ENCODE peak calls at places on chromosomes 4 and X, in six cellular contexts. I, R, Q, G, W and B are unnamed samples.
A peak's percentile ranks its signal among the peaks of the same experiment; 100 is the strongest.

GRCh38 chrX:46198858-46199257 is 346.4 kb downstream of the ZNF674 start:
- DNase-seq in I (no peak), W (no peak), R (no peak), G (no peak), Q (no peak), B (no peak)

GRCh38 chrX:21806691-21807090 is 32.7 kb upstream of the MBTPS2 start:
- DNase-seq in W (no peak), R (no peak), I (no peak), G (no peak), Q (no peak), B (no peak)

GRCh38 chr4:183098723-183099536 is at the start of gene WWC2:
- DNase-seq in W (peak; percentile 92), I (peak; percentile 91), R (peak; percentile 92), G (peak; percentile 90), Q (peak; percentile 95), B (peak; percentile 78)

GRCh38 chrX:49291615-49292337 is 11.7 kb upstream of the GAGE10 start:
- DNase-seq in I (peak; percentile 44), R (peak; percentile 86), G (peak; percentile 19), Q (peak; percentile 61), W (peak; percentile 60), B (peak; percentile 67)

GRCh38 chr4:3675251-3676115 is 90.7 kb upstream of the ADRA2C start:
- DNase-seq in W (no peak), I (peak; percentile 19), Q (peak; percentile 36), R (peak; percentile 6), G (no peak), B (no peak)

GRCh38 chr4:184347251-184348239 is 126.8 kb downstream of the IRF2 start:
- DNase-seq in Q (peak; percentile 74), W (no peak), R (peak; percentile 82), I (peak; percentile 73), G (peak; percentile 72), B (peak; percentile 77)

GRCh38 chr4:10983274-10983673 is 298.7 kb upstream of the CLNK start:
- DNase-seq in I (no peak), Q (no peak), R (no peak), G (no peak), W (no peak), B (no peak)

GRCh38 chr4:47668810-47669408 is 169.0 kb downstream of the CORIN start:
- DNase-seq in G (peak; percentile 38), Q (no peak), W (peak; percentile 43), R (peak; percentile 57), I (no peak), B (peak; percentile 26)

GRCh38 chr4:66048861-66049260 is 378.6 kb upstream of the EPHA5 start:
- DNase-seq in W (no peak), R (no peak), Q (no peak), G (no peak), I (no peak), B (no peak)

GRCh38 chr4:182507808-182508207 is 264.6 kb downstream of the TENM3 start:
- DNase-seq in I (no peak), W (no peak), Q (no peak), G (no peak), R (no peak), B (no peak)

GRCh38 chr4:104589264-104589868 is 94.7 kb upstream of the CXXC4 start:
- DNase-seq in G (no peak), I (no peak), Q (no peak), W (no peak), R (no peak), B (no peak)

GRCh38 chr4:9691221-9692065 is 90.0 kb upstream of the DRD5 start:
- DNase-seq in W (peak; percentile 94), Q (peak; percentile 98), G (peak; percentile 95), I (peak; percentile 97), R (peak; percentile 93), B (peak; percentile 97)

GRCh38 chrX:44415639-44416386 is 72.3 kb upstream of the EFHC2 start:
- DNase-seq in Q (no peak), G (peak; percentile 10), I (peak; percentile 36), W (no peak), R (no peak), B (peak; percentile 31)

GRCh38 chr4:22473268-22473667 is 42.6 kb downstream of the ADGRA3 start:
- DNase-seq in Q (no peak), I (no peak), R (no peak), G (no peak), W (no peak), B (no peak)

GRCh38 chr4:185209031-185209851 is at the start of gene SNX25:
- DNase-seq in Q (peak; percentile 92), I (peak; percentile 88), R (peak; percentile 91), G (peak; percentile 89), W (peak; percentile 94), B (peak; percentile 90)

GRCh38 chr4:153257966-153258365 is 53.7 kb downstream of the TRIM2 start:
- DNase-seq in Q (no peak), W (peak; percentile 54), R (no peak), G (no peak), I (no peak), B (no peak)

GRCh38 chr4:73707269-73707875 is 33.0 kb upstream of the CXCL8 start:
- DNase-seq in G (no peak), I (no peak), R (no peak), W (no peak), Q (peak; percentile 35), B (no peak)

GRCh38 chr4:113476800-113477199 is 284.7 kb downstream of the CAMK2D start:
- DNase-seq in G (no peak), Q (no peak), R (no peak), W (no peak), I (no peak), B (no peak)

GRCh38 chr4:153790962-153791551 is 2.2 kb upstream of the SFRP2 start:
- DNase-seq in W (peak; percentile 78), I (no peak), G (no peak), Q (peak; percentile 53), R (no peak), B (no peak)

GRCh38 chrX:13747836-13748235 is 13.3 kb downstream of the OFD1 start:
- DNase-seq in W (peak; percentile 27), I (no peak), R (peak; percentile 51), G (peak; percentile 54), Q (no peak), B (peak; percentile 40)

DNA sequence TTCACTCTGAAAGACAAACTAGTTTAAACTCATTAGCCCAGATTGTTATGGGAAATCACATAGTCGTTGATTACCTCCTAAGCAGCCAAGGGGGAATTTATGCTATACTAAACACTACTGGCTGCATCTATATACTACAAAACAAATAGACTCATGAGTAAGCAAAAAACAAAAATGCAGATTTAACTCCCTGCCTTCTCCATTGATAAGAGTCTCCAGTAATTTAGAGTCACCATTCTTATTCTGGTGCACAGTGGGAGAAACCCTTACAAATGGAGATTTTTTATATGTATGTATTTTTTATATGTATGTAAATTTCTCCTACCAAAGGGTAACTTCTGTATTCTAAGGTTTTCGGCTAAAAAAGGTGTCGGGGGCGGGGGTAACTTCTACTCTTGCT is 126.6 kb downstream of the PLS3 start:
- DNase-seq in R (no peak), Q (no peak), W (no peak), G (no peak), I (no peak), B (no peak)
- H3K27ac ChIP-seq in R (no peak overlapping the region), Q (no peak overlapping the region), W (no peak overlapping the region), G (no peak overlapping the region), I (no peak overlapping the region), B (no peak overlapping the region)

DNA sequence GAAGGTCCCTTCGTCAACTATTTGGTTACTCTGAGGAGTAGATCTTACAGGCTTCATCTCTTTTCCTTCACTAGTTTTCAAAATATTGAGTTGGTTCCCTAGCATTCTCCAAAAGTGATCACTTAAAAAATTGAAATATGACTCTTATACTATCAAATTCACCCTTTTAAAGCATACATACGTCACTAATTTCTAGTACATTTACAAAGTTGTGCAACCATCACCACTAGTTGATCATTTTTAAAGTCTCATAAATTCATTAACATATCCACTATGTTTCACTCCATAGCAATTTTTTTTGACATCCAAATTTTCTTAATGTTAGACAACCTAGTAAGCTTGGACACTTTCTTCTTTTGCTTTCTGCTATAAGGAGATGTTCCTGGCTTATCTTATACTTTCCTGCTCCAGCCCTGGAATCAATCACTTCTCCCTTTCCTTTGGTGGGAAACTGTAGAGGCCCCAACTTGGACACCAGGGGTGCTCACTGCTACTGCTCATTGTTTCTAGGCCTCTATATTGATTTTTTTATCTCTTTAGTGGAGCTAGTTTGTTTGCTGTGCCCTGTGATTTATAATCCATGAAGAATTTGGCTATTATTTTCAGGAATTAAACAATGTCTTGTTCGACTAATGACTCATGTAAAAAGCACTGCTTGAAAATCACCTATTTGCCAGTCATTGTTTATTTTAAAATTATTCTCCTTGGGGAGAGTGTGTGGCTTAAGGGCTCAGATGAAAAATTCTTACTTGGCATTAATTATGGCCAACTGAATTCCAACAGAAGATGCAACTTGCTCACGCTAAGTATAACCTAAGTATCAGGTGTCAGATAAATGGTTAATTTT is 4.0 kb upstream of the ZFX start:
- DNase-seq in Q (no peak), G (no peak), W (peak; percentile 42), R (no peak), I (no peak), B (no peak)
- TF ChIP-seq CTCF in Q (no peak), G (no peak), W (peak; percentile 36), R (no peak), I (no peak), B (no peak)

GRCh38 chrX:136747003-136747986 is 33.4 kb downstream of the ARHGEF6 start:
- DNase-seq in W (no peak), G (no peak), I (no peak), Q (no peak), R (no peak), B (no peak)

GRCh38 chrX:136745215-136746173 is 35.2 kb downstream of the ARHGEF6 start:
- DNase-seq in W (no peak), I (no peak), R (peak; percentile 51), G (no peak), Q (no peak), B (no peak)

GRCh38 chrX:136738049-136738729 is 42.5 kb downstream of the ARHGEF6 start:
- DNase-seq in W (no peak), I (no peak), G (no peak), R (no peak), Q (no peak), B (no peak)

GRCh38 chrX:136742721-136743379 is 37.9 kb downstream of the ARHGEF6 start:
- DNase-seq in Q (no peak), I (no peak), W (peak; percentile 25), G (no peak), R (peak; percentile 26), B (no peak)
- H3K4me1 ChIP-seq in Q (peaks cover 33% of the 10 kb centered on the region), I (peaks cover 30% of the 10 kb centered on the region), W (no peaks in the 10 kb centered on the region), G (no peaks in the 10 kb centered on the region), R (peaks cover under 1% of the 10 kb centered on the region), B (no peaks in the 10 kb centered on the region)

GRCh38 chr4:139028191-139028661 is 12.6 kb downstream of the NOCT start:
- DNase-seq in I (no peak), R (no peak), W (no peak), Q (no peak), G (no peak), B (no peak)
- H3K27ac ChIP-seq in I (no peak overlapping the region), R (no peak overlapping the region), W (peak overlapping the region; percentile 6), Q (no peak overlapping the region), G (no peak overlapping the region), B (no peak overlapping the region)

DNA sequence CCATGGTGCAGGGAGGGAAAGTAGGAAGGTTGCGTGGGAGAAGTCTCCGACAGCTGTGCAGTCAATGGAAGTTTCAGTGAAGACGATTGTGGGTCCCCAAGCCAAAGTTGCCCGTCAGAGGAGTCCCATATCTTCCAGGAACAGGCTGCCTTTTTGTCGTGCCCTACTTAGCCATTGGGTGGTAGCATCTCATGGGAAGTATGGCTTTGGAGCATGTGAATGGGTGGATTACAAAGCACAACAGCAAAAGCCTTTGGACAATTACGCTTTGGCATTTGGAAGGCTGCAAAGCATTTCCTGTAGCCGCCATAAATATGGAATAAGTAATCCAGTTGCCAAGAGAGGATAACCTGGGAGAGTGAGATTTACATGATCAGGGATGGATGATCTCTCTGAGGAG is 300.7 kb upstream of the BOD1L1 start:
- DNase-seq in G (no peak), I (no peak), W (no peak), Q (no peak), R (no peak), B (no peak)
- TF ChIP-seq CTCF in G (no peak), I (no peak), W (no peak), Q (no peak), R (no peak), B (no peak)